ENCODE peak calls at places on chromosomes 4 and X, in four cellular contexts. One of them, this sample, is unnamed.

GRCh38 chr4:73103799-73104503 is 34.4 kb upstream of the COX18 start:
- DNase-seq in HFF-Myc: peak; percentile 22
- DNase-seq in K562: peak; percentile 75
- DNase-seq in psoas muscle: no peak
- DNase-seq in this sample: no peak

GRCh38 chr4:124535004-124535403 is 177.5 kb downstream of the ANKRD50 start:
- DNase-seq in HFF-Myc: no peak
- DNase-seq in K562: no peak
- DNase-seq in psoas muscle: no peak
- DNase-seq in this sample: no peak

GRCh38 chr4:7398104-7398423 is 36.7 kb downstream of the PSAPL1 start:
- DNase-seq in HFF-Myc: peak; percentile 44
- DNase-seq in K562: no peak
- DNase-seq in psoas muscle: no peak
- DNase-seq in this sample: no peak

GRCh38 chrX:95835223-95835622 is 849.4 kb upstream of the DIAPH2 start:
- DNase-seq in HFF-Myc: no peak
- DNase-seq in K562: no peak
- DNase-seq in psoas muscle: no peak
- DNase-seq in this sample: no peak

GRCh38 chr4:38529189-38530115 is 134.5 kb upstream of the KLF3 start:
- DNase-seq in HFF-Myc: no peak
- DNase-seq in K562: peak; percentile 91
- DNase-seq in psoas muscle: no peak
- DNase-seq in this sample: peak; percentile 57

GRCh38 chr4:94466923-94467322 is 15.2 kb downstream of the PDLIM5 start:
- DNase-seq in HFF-Myc: no peak
- DNase-seq in K562: no peak
- DNase-seq in psoas muscle: no peak
- DNase-seq in this sample: no peak

GRCh38 chrX:111387470-111387869 is 24.5 kb downstream of the DCX start:
- DNase-seq in HFF-Myc: no peak
- DNase-seq in K562: no peak
- DNase-seq in psoas muscle: no peak
- DNase-seq in this sample: no peak

GRCh38 chrX:120090208-120090607 is 12.7 kb upstream of the RHOXF2B start:
- DNase-seq in HFF-Myc: no peak
- DNase-seq in K562: no peak
- DNase-seq in psoas muscle: no peak
- DNase-seq in this sample: no peak

GRCh38 chrX:149370097-149370496 is 135.0 kb downstream of the IDS start:
- DNase-seq in HFF-Myc: no peak
- DNase-seq in K562: no peak
- DNase-seq in psoas muscle: no peak
- DNase-seq in this sample: no peak

GRCh38 chr4:3382251-3382650 is 59.5 kb upstream of the HGFAC start:
- DNase-seq in HFF-Myc: no peak
- DNase-seq in K562: no peak
- DNase-seq in psoas muscle: no peak
- DNase-seq in this sample: no peak

GRCh38 chrX:128781506-128781905 is 729.3 kb upstream of the ACTRT1 start:
- DNase-seq in HFF-Myc: no peak
- DNase-seq in K562: no peak
- DNase-seq in psoas muscle: no peak
- DNase-seq in this sample: peak; percentile 13

GRCh38 chr4:138870739-138871633 is 144.6 kb upstream of the NOCT start:
- DNase-seq in HFF-Myc: peak; percentile 62
- DNase-seq in K562: peak; percentile 61
- DNase-seq in psoas muscle: peak; percentile 20
- DNase-seq in this sample: peak; percentile 67

GRCh38 chr4:112127736-112128322 is 17.4 kb upstream of the FAM241A start:
- DNase-seq in HFF-Myc: no peak
- DNase-seq in K562: no peak
- DNase-seq in psoas muscle: no peak
- DNase-seq in this sample: no peak

GRCh38 chrX:132226169-132226568 is 6.9 kb upstream of the RAP2C start:
- DNase-seq in HFF-Myc: no peak
- DNase-seq in K562: no peak
- DNase-seq in psoas muscle: no peak
- DNase-seq in this sample: no peak

GRCh38 chrX:102957751-102958150 is 20.7 kb downstream of the RAB40AL start:
- DNase-seq in HFF-Myc: no peak
- DNase-seq in K562: no peak
- DNase-seq in psoas muscle: no peak
- DNase-seq in this sample: no peak

GRCh38 chrX:11187001-11187400 is 75.9 kb downstream of the HCCS start:
- DNase-seq in HFF-Myc: no peak
- DNase-seq in K562: no peak
- DNase-seq in psoas muscle: no peak
- DNase-seq in this sample: no peak

GRCh38 chr4:68366600-68366999 is 16.7 kb upstream of the YTHDC1 start:
- DNase-seq in HFF-Myc: no peak
- DNase-seq in K562: no peak
- DNase-seq in psoas muscle: no peak
- DNase-seq in this sample: no peak

GRCh38 chrX:24125028-24125612 is 24.4 kb upstream of the ZFX start:
- DNase-seq in HFF-Myc: no peak
- DNase-seq in K562: no peak
- DNase-seq in psoas muscle: no peak
- DNase-seq in this sample: no peak

GRCh38 chr4:5158391-5158770 is 107.1 kb downstream of the STK32B start:
- DNase-seq in HFF-Myc: no peak
- DNase-seq in K562: no peak
- DNase-seq in psoas muscle: no peak
- DNase-seq in this sample: no peak

GRCh38 chrX:79259073-79259689 is 108.0 kb downstream of the ITM2A start:
- DNase-seq in HFF-Myc: no peak
- DNase-seq in K562: no peak
- DNase-seq in psoas muscle: no peak
- DNase-seq in this sample: peak; percentile 22

GRCh38 chrX:2451456-2452316 is 49.1 kb downstream of the DHRSX start:
- DNase-seq in HFF-Myc: no peak
- DNase-seq in K562: peak; percentile 45
- DNase-seq in psoas muscle: no peak
- DNase-seq in this sample: no peak

GRCh38 chr4:2962099-2962455 is 1.1 kb downstream of the NOP14 start:
- DNase-seq in HFF-Myc: no peak
- DNase-seq in K562: peak; percentile 39
- DNase-seq in psoas muscle: no peak
- DNase-seq in this sample: no peak

GRCh38 chr4:180641495-180641894 is 1601.7 kb upstream of the TENM3 start:
- DNase-seq in HFF-Myc: no peak
- DNase-seq in K562: no peak
- DNase-seq in psoas muscle: no peak
- DNase-seq in this sample: no peak

GRCh38 chr4:145153904-145154298 is 26.5 kb downstream of the OTUD4 start:
- DNase-seq in HFF-Myc: no peak
- DNase-seq in K562: no peak
- DNase-seq in psoas muscle: no peak
- DNase-seq in this sample: no peak

GRCh38 chr4:57369446-57369845 is 259.3 kb upstream of the IGFBP7 start:
- DNase-seq in HFF-Myc: no peak
- DNase-seq in K562: no peak
- DNase-seq in psoas muscle: no peak
- DNase-seq in this sample: no peak

GRCh38 chr4:47837582-47838294 is at the start of gene CORIN:
- DNase-seq in HFF-Myc: no peak
- DNase-seq in K562: no peak
- DNase-seq in psoas muscle: no peak
- DNase-seq in this sample: peak; percentile 28

GRCh38 chr4:107319386-107319785 is 283.3 kb upstream of the DKK2 start:
- DNase-seq in HFF-Myc: no peak
- DNase-seq in K562: no peak
- DNase-seq in psoas muscle: no peak
- DNase-seq in this sample: no peak

GRCh38 chr4:146945556-146946374 is at the start of gene TTC29:
- DNase-seq in HFF-Myc: peak; percentile 45
- DNase-seq in K562: peak; percentile 91
- DNase-seq in psoas muscle: peak; percentile 89
- DNase-seq in this sample: peak; percentile 88

GRCh38 chr4:24471623-24472510 is 112.5 kb downstream of the DHX15 start:
- DNase-seq in HFF-Myc: no peak
- DNase-seq in K562: no peak
- DNase-seq in psoas muscle: peak; percentile 18
- DNase-seq in this sample: peak; percentile 29

GRCh38 chr4:62771656-62772557 is 1571.8 kb downstream of the ADGRL3 start:
- DNase-seq in HFF-Myc: no peak
- DNase-seq in K562: no peak
- DNase-seq in psoas muscle: no peak
- DNase-seq in this sample: no peak

GRCh38 chr4:169009281-169010124 is 552 bp downstream of the CBR4 start:
- DNase-seq in HFF-Myc: no peak
- DNase-seq in K562: peak; percentile 44
- DNase-seq in psoas muscle: peak; percentile 63
- DNase-seq in this sample: peak; percentile 41
- TF ChIP-seq CTCF in HFF-Myc: peak; percentile 11
- TF ChIP-seq CTCF in K562: peak; percentile 45
- TF ChIP-seq CTCF in psoas muscle: no peak
- TF ChIP-seq CTCF in this sample: peak; percentile 28

GRCh38 chr4:168028568-168028967 is 63.8 kb upstream of the ANXA10 start:
- DNase-seq in HFF-Myc: peak; percentile 10
- DNase-seq in K562: no peak
- DNase-seq in psoas muscle: no peak
- DNase-seq in this sample: no peak
- TF ChIP-seq CTCF in HFF-Myc: peak; percentile 19
- TF ChIP-seq CTCF in K562: no peak
- TF ChIP-seq CTCF in psoas muscle: peak; percentile 13
- TF ChIP-seq CTCF in this sample: no peak

DNA sequence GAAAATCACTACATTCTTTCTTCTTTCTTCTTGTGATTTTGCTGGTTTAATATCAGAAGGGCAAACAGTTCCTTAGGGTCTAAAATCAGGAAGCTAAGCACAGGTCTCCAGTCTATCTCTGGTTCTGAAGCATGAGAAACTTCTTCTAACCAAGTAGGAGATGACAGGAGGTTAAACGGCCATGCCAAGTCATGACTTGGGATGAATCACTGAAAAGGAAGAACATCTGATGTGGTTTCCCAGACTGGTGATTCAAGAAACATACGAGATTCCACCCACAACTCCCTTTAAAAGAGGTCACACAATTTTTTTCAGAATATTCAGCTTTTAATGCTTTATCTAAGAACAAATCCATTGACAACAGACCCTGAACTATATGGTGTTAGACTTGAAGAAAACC is 684.0 kb upstream of the PRKX start:
- DNase-seq in HFF-Myc: no peak
- DNase-seq in K562: no peak
- DNase-seq in psoas muscle: no peak
- DNase-seq in this sample: no peak
- TF ChIP-seq CTCF in HFF-Myc: no peak
- TF ChIP-seq CTCF in K562: no peak
- TF ChIP-seq CTCF in psoas muscle: no peak
- TF ChIP-seq CTCF in this sample: no peak

GRCh38 chr4:55636622-55636999 is 513 bp upstream of the NMU start:
- DNase-seq in HFF-Myc: no peak
- DNase-seq in K562: no peak
- DNase-seq in psoas muscle: no peak
- DNase-seq in this sample: no peak

GRCh38 chr4:55637272-55637820 is 1.2 kb upstream of the NMU start:
- DNase-seq in HFF-Myc: no peak
- DNase-seq in K562: peak; percentile 78
- DNase-seq in psoas muscle: no peak
- DNase-seq in this sample: no peak

GRCh38 chr4:55634417-55635128 is 1.5 kb downstream of the NMU start:
- DNase-seq in HFF-Myc: no peak
- DNase-seq in K562: no peak
- DNase-seq in psoas muscle: no peak
- DNase-seq in this sample: no peak

GRCh38 chr4:55635282-55635681 is 816 bp downstream of the NMU start:
- DNase-seq in HFF-Myc: no peak
- DNase-seq in K562: peak; percentile 54
- DNase-seq in psoas muscle: no peak
- DNase-seq in this sample: no peak

GRCh38 chr4:55635760-55636621 is at the start of gene NMU:
- DNase-seq in HFF-Myc: no peak
- DNase-seq in K562: peak; percentile 76
- DNase-seq in psoas muscle: peak; percentile 19
- DNase-seq in this sample: peak; percentile 55
- TF ChIP-seq CTCF in HFF-Myc: no peak
- TF ChIP-seq CTCF in K562: peak; percentile 56
- TF ChIP-seq CTCF in psoas muscle: peak; percentile 5
- TF ChIP-seq CTCF in this sample: peak; percentile 26

GRCh38 chr4:78949735-78950134 is 10.5 kb upstream of the PAQR3 start:
- DNase-seq in HFF-Myc: no peak
- DNase-seq in K562: no peak
- DNase-seq in psoas muscle: no peak
- DNase-seq in this sample: no peak

GRCh38 chr4:78951862-78952472 is 12.7 kb upstream of the PAQR3 start:
- DNase-seq in HFF-Myc: no peak
- DNase-seq in K562: peak; percentile 60
- DNase-seq in psoas muscle: no peak
- DNase-seq in this sample: peak; percentile 30

GRCh38 chr4:78953231-78953630 is 14.0 kb upstream of the PAQR3 start:
- DNase-seq in HFF-Myc: no peak
- DNase-seq in K562: no peak
- DNase-seq in psoas muscle: no peak
- DNase-seq in this sample: no peak

GRCh38 chr4:78956979-78957378 is 17.7 kb upstream of the PAQR3 start:
- DNase-seq in HFF-Myc: no peak
- DNase-seq in K562: no peak
- DNase-seq in psoas muscle: no peak
- DNase-seq in this sample: no peak

DNA sequence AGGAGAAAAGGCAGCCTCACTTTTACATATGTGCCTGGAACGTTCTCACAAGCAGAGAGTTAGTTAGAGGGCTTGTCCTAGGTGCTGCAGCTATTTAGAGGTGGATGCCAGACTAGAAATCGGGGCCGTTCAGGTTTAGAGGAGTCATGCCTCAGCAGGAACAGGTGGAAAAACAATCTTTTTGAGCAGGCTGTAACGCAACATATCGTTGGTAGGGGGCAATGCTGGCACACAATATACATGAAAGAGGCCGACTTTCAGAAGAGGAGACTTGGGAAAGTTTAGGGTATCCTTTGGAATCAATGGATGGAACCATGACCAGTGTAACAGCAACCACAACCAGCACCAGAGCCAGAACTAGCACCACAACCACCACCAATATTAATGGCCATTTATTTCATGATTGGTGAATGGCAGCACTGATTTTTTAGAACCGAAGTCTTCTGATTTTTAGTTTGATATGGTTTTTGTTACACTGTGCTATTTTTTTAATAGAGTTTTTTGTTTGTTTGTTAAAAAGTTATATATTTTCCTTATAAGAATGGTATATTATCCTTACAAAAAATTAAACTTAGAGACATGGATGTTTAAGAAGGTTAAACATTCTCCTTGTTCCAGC is 14.9 kb upstream of the PAQR3 start:
- DNase-seq in HFF-Myc: no peak
- DNase-seq in K562: peak; percentile 36
- DNase-seq in psoas muscle: no peak
- DNase-seq in this sample: no peak
- TF ChIP-seq CTCF in HFF-Myc: peak; percentile 44
- TF ChIP-seq CTCF in K562: peak; percentile 53
- TF ChIP-seq CTCF in psoas muscle: no peak
- TF ChIP-seq CTCF in this sample: peak; percentile 41